ENCODE peak calls at places on chromosome 6, in ten cellular contexts. W, U, X, L, H, K, C, A, I and R are unnamed samples.

GRCh38 chr6:75493400-75494064 is at the start of gene FILIP1:
- DNase-seq in W (peak; percentile 4), U (no peak), X (no peak), L (no peak), H (peak; percentile 10), K (peak; percentile 62), C (peak; percentile 77), A (no peak), I (peak; percentile 11), R (no peak)

GRCh38 chr6:143513410-143513809 is 1.9 kb upstream of the FUCA2 start:
- DNase-seq in W (peak; percentile 74), U (peak; percentile 35), X (no peak), L (no peak), H (no peak), K (peak; percentile 41), C (no peak), A (peak; percentile 29), I (peak; percentile 65), R (no peak)

GRCh38 chr6:97240222-97240621 is 42.8 kb downstream of the MMS22L start:
- DNase-seq in W (no peak), U (no peak), X (no peak), L (no peak), H (no peak), K (no peak), C (peak; percentile 29), A (no peak), I (no peak), R (peak; percentile 21)

GRCh38 chr6:11609324-11610071 is 71.9 kb downstream of the TMEM170B start:
- DNase-seq in W (no peak), U (no peak), X (no peak), L (no peak), H (no peak), K (peak; percentile 45), C (peak; percentile 91), A (no peak), I (no peak), R (no peak)

GRCh38 chr6:22886881-22887581 is 317.7 kb downstream of the HDGFL1 start:
- DNase-seq in W (no peak), U (no peak), X (no peak), L (no peak), H (no peak), K (no peak), C (peak; percentile 31), A (no peak), I (no peak), R (no peak)

GRCh38 chr6:161226005-161226964 is 47.6 kb downstream of the AGPAT4 start:
- DNase-seq in W (no peak), U (no peak), X (no peak), L (no peak), H (no peak), K (no peak), C (no peak), A (no peak), I (no peak), R (no peak)

GRCh38 chr6:131982740-131983259 is 31.6 kb upstream of the CCN2 start:
- DNase-seq in W (no peak), U (no peak), X (no peak), L (no peak), H (peak; percentile 53), K (no peak), C (peak; percentile 79), A (no peak), I (no peak), R (no peak)

GRCh38 chr6:75283907-75284284 is 696 bp downstream of the TMEM30A start:
- DNase-seq in W (peak; percentile 30), U (no peak), X (no peak), L (no peak), H (no peak), K (no peak), C (no peak), A (peak; percentile 30), I (no peak), R (no peak)

GRCh38 chr6:156850356-156850755 is 73.2 kb downstream of the ARID1B start:
- DNase-seq in W (no peak), U (no peak), X (no peak), L (no peak), H (no peak), K (no peak), C (no peak), A (no peak), I (no peak), R (no peak)

GRCh38 chr6:32196682-32197616 is 4.5 kb upstream of the GPSM3 start:
- DNase-seq in W (peak; percentile 54), U (no peak), X (no peak), L (no peak), H (no peak), K (peak; percentile 60), C (peak; percentile 51), A (no peak), I (peak; percentile 40), R (no peak)

GRCh38 chr6:96724641-96725040 is 112.6 kb downstream of the GPR63 start:
- DNase-seq in W (no peak), U (no peak), X (no peak), L (no peak), H (no peak), K (no peak), C (no peak), A (no peak), I (no peak), R (no peak)

GRCh38 chr6:5179917-5180316 is 80.8 kb downstream of the LYRM4 start:
- DNase-seq in W (no peak), U (no peak), X (no peak), L (no peak), H (no peak), K (no peak), C (no peak), A (no peak), I (no peak), R (no peak)

GRCh38 chr6:166860392-166860791 is 96.0 kb downstream of the RNASET2 start:
- DNase-seq in W (no peak), U (no peak), X (no peak), L (no peak), H (no peak), K (no peak), C (no peak), A (no peak), I (no peak), R (no peak)

GRCh38 chr6:36976509-36976908 is 9.5 kb downstream of the MTCH1 start:
- DNase-seq in W (no peak), U (no peak), X (no peak), L (no peak), H (no peak), K (no peak), C (no peak), A (no peak), I (no peak), R (no peak)

GRCh38 chr6:100257661-100258395 is 206.9 kb downstream of the SIM1 start:
- DNase-seq in W (no peak), U (peak; percentile 56), X (no peak), L (no peak), H (peak; percentile 15), K (no peak), C (peak; percentile 81), A (peak; percentile 7), I (no peak), R (peak; percentile 47)

GRCh38 chr6:11912420-11912819 is 99.7 kb upstream of the HIVEP1 start:
- DNase-seq in W (no peak), U (no peak), X (no peak), L (no peak), H (no peak), K (no peak), C (no peak), A (no peak), I (no peak), R (no peak)